ENCODE peak calls at places on chromosomes 3 and 15, in nine cellular contexts. A is pancreas; W is heart left ventricle; V is Panc1; X is PC-3; J is heart right ventricle; B is DND-41; E is aorta; S is CD4-positive, CD25-positive, alpha-beta regulatory T cell. H is an unnamed sample.

GRCh38 chr3:129470861-129471260 is 30.8 kb downstream of the IFT122 start:
- ATAC-seq in S (no peak), V (no peak), J (no peak), B (no peak), W (no peak), X (no peak), E (no peak), A (no peak), H (no peak)

GRCh38 chr15:60479711-60480110 is 769 bp upstream of the ICE2 start:
- ATAC-seq in W (no peak), J (no peak), E (no peak), X (no peak), A (peak; percentile 9), S (peak; percentile 17), B (peak; percentile 23), V (no peak), H (no peak)

GRCh38 chr3:98402507-98402906 is 12.0 kb downstream of the OR5K3 start:
- ATAC-seq in X (no peak), W (no peak), B (no peak), S (no peak), V (no peak), J (no peak), E (no peak), A (no peak), H (no peak)

GRCh38 chr15:68725736-68726135 is 95.0 kb downstream of the ANP32A start:
- ATAC-seq in X (no peak), W (no peak), E (peak; percentile 62), J (peak; percentile 31), S (no peak), V (no peak), B (no peak), A (no peak), H (peak; percentile 65)

GRCh38 chr3:53151870-53152269 is 9.1 kb upstream of the PRKCD start:
- ATAC-seq in A (no peak), W (no peak), E (no peak), B (no peak), X (no peak), V (no peak), J (no peak), S (no peak), H (no peak)

GRCh38 chr3:187005827-187006481 is 75.6 kb downstream of the ST6GAL1 start:
- ATAC-seq in V (no peak), X (no peak), W (no peak), A (no peak), S (peak; percentile 73), E (no peak), J (peak; percentile 31), B (no peak), H (no peak)

GRCh38 chr3:46848271-46849097 is 14.8 kb downstream of the MYL3 start:
- ATAC-seq in A (no peak), J (peak; percentile 4), X (no peak), E (no peak), W (no peak), B (peak; percentile 44), S (no peak), V (no peak), H (no peak)

GRCh38 chr3:136070953-136071949 is 105.7 kb downstream of the PPP2R3A start:
- ATAC-seq in W (peak; percentile 53), E (peak; percentile 50), A (no peak), B (peak; percentile 65), S (no peak), V (peak; percentile 83), X (peak; percentile 39), J (peak; percentile 68), H (peak; percentile 23)

GRCh38 chr3:106936337-106936736 is 440.9 kb upstream of the CCDC54 start:
- ATAC-seq in E (no peak), V (no peak), J (no peak), B (peak; percentile 91), A (no peak), X (no peak), S (no peak), W (no peak), H (no peak)

GRCh38 chr15:25743160-25743908 is 119.8 kb downstream of the ATP10A start:
- ATAC-seq in A (no peak), W (no peak), V (no peak), B (no peak), J (no peak), E (peak; percentile 71), S (no peak), X (no peak), H (peak; percentile 30)

GRCh38 chr3:114714237-114714636 is 420.4 kb downstream of the TIGIT start:
- ATAC-seq in X (no peak), S (no peak), A (no peak), B (no peak), V (no peak), E (no peak), J (peak; percentile 32), W (no peak), H (no peak)

GRCh38 chr3:125146601-125147490 is 65.7 kb downstream of the SLC12A8 start:
- ATAC-seq in J (peak; percentile 55), E (no peak), S (peak; percentile 29), X (no peak), W (no peak), V (no peak), B (no peak), A (no peak), H (no peak)

GRCh38 chr15:59062985-59063384 is 42.0 kb upstream of the CCNB2 start:
- ATAC-seq in W (no peak), E (no peak), B (no peak), V (no peak), S (no peak), A (no peak), J (no peak), X (no peak), H (no peak)

GRCh38 chr3:106355873-106356272 is 487.1 kb upstream of the CBLB start:
- ATAC-seq in V (no peak), W (no peak), X (no peak), J (no peak), A (no peak), E (no peak), B (no peak), S (no peak), H (no peak)

GRCh38 chr15:65942436-65942835 is 73.1 kb downstream of the RAB11A start:
- ATAC-seq in B (peak; percentile 58), V (no peak), E (no peak), X (no peak), W (no peak), A (no peak), J (no peak), S (no peak), H (no peak)

GRCh38 chr3:143697975-143698374 is 150.3 kb downstream of the SLC9A9 start:
- ATAC-seq in B (no peak), X (peak; percentile 91), J (no peak), A (no peak), V (peak; percentile 34), S (no peak), E (no peak), W (no peak), H (no peak)

GRCh38 chr15:20348291-20348899 is 193.2 kb downstream of the GOLGA6L6 start:
- ATAC-seq in E (no peak), X (no peak), V (no peak), S (no peak), J (no peak), A (no peak), W (no peak), B (no peak), H (no peak)

GRCh38 chr15:20348900-20349773 is 192.5 kb downstream of the GOLGA6L6 start:
- ATAC-seq in X (no peak), E (peak; percentile 16), W (no peak), B (no peak), S (no peak), J (no peak), A (no peak), V (peak; percentile 18), H (no peak)

GRCh38 chr15:20344601-20345400 is 196.8 kb downstream of the GOLGA6L6 start:
- ATAC-seq in J (no peak), V (no peak), X (no peak), W (no peak), A (no peak), B (no peak), S (no peak), E (no peak), H (no peak)

GRCh38 chr15:20345401-20345958 is 196.1 kb downstream of the GOLGA6L6 start:
- ATAC-seq in J (no peak), S (no peak), W (no peak), X (no peak), B (no peak), E (no peak), V (no peak), A (no peak), H (no peak)

DNA sequence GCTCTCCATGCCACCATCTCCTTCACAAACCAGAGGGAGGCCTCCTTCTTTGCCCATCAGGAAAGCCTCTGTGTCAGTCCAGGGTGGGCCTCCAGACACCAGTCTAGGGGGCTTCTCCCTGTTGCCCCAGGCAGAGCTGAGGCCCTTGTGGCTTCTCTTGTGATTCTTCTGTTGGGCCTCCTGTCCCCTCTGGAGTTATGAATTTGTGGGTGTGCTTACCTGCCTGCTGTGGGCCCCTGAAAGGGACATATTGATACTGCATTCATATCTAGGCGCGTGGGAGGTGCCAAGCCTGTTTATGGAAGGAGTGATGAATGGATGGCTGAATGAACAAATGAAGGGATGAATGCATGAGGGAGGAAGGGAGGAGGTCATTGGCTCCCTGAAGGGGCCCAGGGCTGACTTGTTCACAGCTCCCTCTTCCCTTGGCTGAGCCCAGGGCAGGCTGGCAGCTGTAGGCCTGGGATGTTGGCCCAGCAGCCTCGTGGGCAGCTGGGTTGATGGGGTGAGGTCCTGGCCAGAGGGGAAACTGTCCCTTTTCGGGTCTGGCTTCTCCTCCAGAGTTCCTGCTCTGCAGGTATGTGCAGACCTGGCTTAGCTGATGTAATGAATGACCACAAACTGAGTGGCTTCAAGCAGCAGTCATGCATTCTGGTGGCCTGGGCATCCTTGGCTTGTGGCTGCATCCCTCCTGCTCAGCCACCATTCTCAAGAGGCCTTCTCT is 195.4 kb downstream of the GOLGA6L6 start:
- ATAC-seq in X (no peak), S (no peak), J (no peak), E (no peak), W (no peak), A (no peak), V (no peak), B (no peak), H (no peak)
- H3K9me3 ChIP-seq in X (peaks cover 46% of the 10 kb centered on the region), S (peaks cover 3% of the 10 kb centered on the region), J (peaks cover 12% of the 10 kb centered on the region), E (peaks cover 3% of the 10 kb centered on the region), W (peaks cover 27% of the 10 kb centered on the region), A (no peaks in the 10 kb centered on the region), V (no peaks in the 10 kb centered on the region), B (peaks cover 9% of the 10 kb centered on the region), H (peaks cover 6% of the 10 kb centered on the region)

GRCh38 chr3:120040813-120041377 is 53.4 kb downstream of the GSK3B start:
- ATAC-seq in E (no peak), X (no peak), V (no peak), J (peak; percentile 35), A (no peak), S (no peak), W (no peak), B (no peak), H (no peak)
- H3K9me3 ChIP-seq in E (peaks cover 12% of the 10 kb centered on the region), X (peaks cover 40% of the 10 kb centered on the region), V (peaks cover 14% of the 10 kb centered on the region), J (peaks cover 45% of the 10 kb centered on the region), A (no peaks in the 10 kb centered on the region), S (peaks cover 70% of the 10 kb centered on the region), W (peaks cover 67% of the 10 kb centered on the region), B (peaks cover 56% of the 10 kb centered on the region), H (peaks cover 36% of the 10 kb centered on the region)

GRCh38 chr3:177610262-177610661 is 413.0 kb upstream of the TBL1XR1 start:
- ATAC-seq in X (no peak), B (no peak), V (no peak), J (no peak), A (no peak), W (no peak), E (no peak), S (no peak), H (no peak)
- H3K9me3 ChIP-seq in X (no peaks in the 10 kb centered on the region), B (no peaks in the 10 kb centered on the region), V (peaks cover under 1% of the 10 kb centered on the region), J (no peaks in the 10 kb centered on the region), A (no peaks in the 10 kb centered on the region), W (no peaks in the 10 kb centered on the region), E (no peaks in the 10 kb centered on the region), S (no peaks in the 10 kb centered on the region), H (no peaks in the 10 kb centered on the region)

GRCh38 chr15:93274276-93274675 is 185.3 kb upstream of the RGMA start:
- ATAC-seq in W (no peak), A (no peak), E (no peak), V (no peak), X (no peak), B (no peak), J (no peak), S (no peak), H (no peak)
- H3K9me3 ChIP-seq in W (peaks cover 16% of the 10 kb centered on the region), A (no peaks in the 10 kb centered on the region), E (peaks cover 3% of the 10 kb centered on the region), V (no peaks in the 10 kb centered on the region), X (no peaks in the 10 kb centered on the region), B (no peaks in the 10 kb centered on the region), J (peaks cover 20% of the 10 kb centered on the region), S (no peaks in the 10 kb centered on the region), H (peaks cover 3% of the 10 kb centered on the region)